ENCODE peak calls at places on chromosomes 16 and 17, in six cellular contexts. One of them, this sample, is unnamed.

GRCh38 chr17:45896803-45897693 is 2.7 kb downstream of the MAPT start:
- DNase-seq in fibroblast of pulmonary artery: no peak
- DNase-seq in stimulated activated CD4-positive, alpha-beta T cell treated with anti-CD3 and anti-CD28 coated beads, TNF-alpha, amount 100 ng/mL, for 48 hours: no peak
- DNase-seq in NCI-H1436: peak
- DNase-seq in activated CD4-positive, alpha-beta T cell treated with anti-CD3 and anti-CD28 coated beads, Interleukin-2, amount 50 U/mL, for 1 hour: no peak
- DNase-seq in A549: peak
- DNase-seq in this sample: no peak

GRCh38 chr17:43015579-43015978 is 6.6 kb downstream of the VAT1 start:
- DNase-seq in fibroblast of pulmonary artery: peak
- DNase-seq in stimulated activated CD4-positive, alpha-beta T cell treated with anti-CD3 and anti-CD28 coated beads, TNF-alpha, amount 100 ng/mL, for 48 hours: no peak
- DNase-seq in NCI-H1436: no peak
- DNase-seq in activated CD4-positive, alpha-beta T cell treated with anti-CD3 and anti-CD28 coated beads, Interleukin-2, amount 50 U/mL, for 1 hour: no peak
- DNase-seq in A549: no peak
- DNase-seq in this sample: no peak

GRCh38 chr17:83110755-83111154 is 31.3 kb downstream of the METRNL start:
- DNase-seq in fibroblast of pulmonary artery: peak
- DNase-seq in stimulated activated CD4-positive, alpha-beta T cell treated with anti-CD3 and anti-CD28 coated beads, TNF-alpha, amount 100 ng/mL, for 48 hours: no peak
- DNase-seq in NCI-H1436: no peak
- DNase-seq in activated CD4-positive, alpha-beta T cell treated with anti-CD3 and anti-CD28 coated beads, Interleukin-2, amount 50 U/mL, for 1 hour: no peak
- DNase-seq in A549: no peak
- DNase-seq in this sample: no peak

GRCh38 chr17:14459955-14460354 is 159.1 kb downstream of the HS3ST3B1 start:
- DNase-seq in fibroblast of pulmonary artery: no peak
- DNase-seq in stimulated activated CD4-positive, alpha-beta T cell treated with anti-CD3 and anti-CD28 coated beads, TNF-alpha, amount 100 ng/mL, for 48 hours: no peak
- DNase-seq in NCI-H1436: no peak
- DNase-seq in activated CD4-positive, alpha-beta T cell treated with anti-CD3 and anti-CD28 coated beads, Interleukin-2, amount 50 U/mL, for 1 hour: no peak
- DNase-seq in A549: no peak
- DNase-seq in this sample: no peak

GRCh38 chr17:47221154-47221553 is 12.0 kb downstream of the MYL4 start:
- DNase-seq in fibroblast of pulmonary artery: no peak
- DNase-seq in stimulated activated CD4-positive, alpha-beta T cell treated with anti-CD3 and anti-CD28 coated beads, TNF-alpha, amount 100 ng/mL, for 48 hours: no peak
- DNase-seq in NCI-H1436: no peak
- DNase-seq in activated CD4-positive, alpha-beta T cell treated with anti-CD3 and anti-CD28 coated beads, Interleukin-2, amount 50 U/mL, for 1 hour: no peak
- DNase-seq in A549: no peak
- DNase-seq in this sample: no peak

GRCh38 chr17:55454906-55455474 is 33.4 kb upstream of the MMD start:
- DNase-seq in fibroblast of pulmonary artery: peak
- DNase-seq in stimulated activated CD4-positive, alpha-beta T cell treated with anti-CD3 and anti-CD28 coated beads, TNF-alpha, amount 100 ng/mL, for 48 hours: no peak
- DNase-seq in NCI-H1436: no peak
- DNase-seq in activated CD4-positive, alpha-beta T cell treated with anti-CD3 and anti-CD28 coated beads, Interleukin-2, amount 50 U/mL, for 1 hour: no peak
- DNase-seq in A549: peak
- DNase-seq in this sample: no peak

GRCh38 chr16:12231666-12232065 is 255.1 kb downstream of the SNX29 start:
- DNase-seq in fibroblast of pulmonary artery: peak
- DNase-seq in stimulated activated CD4-positive, alpha-beta T cell treated with anti-CD3 and anti-CD28 coated beads, TNF-alpha, amount 100 ng/mL, for 48 hours: no peak
- DNase-seq in NCI-H1436: no peak
- DNase-seq in activated CD4-positive, alpha-beta T cell treated with anti-CD3 and anti-CD28 coated beads, Interleukin-2, amount 50 U/mL, for 1 hour: no peak
- DNase-seq in A549: peak
- DNase-seq in this sample: no peak

GRCh38 chr17:56995776-56996175 is 17.8 kb downstream of the SCPEP1 start:
- DNase-seq in fibroblast of pulmonary artery: no peak
- DNase-seq in stimulated activated CD4-positive, alpha-beta T cell treated with anti-CD3 and anti-CD28 coated beads, TNF-alpha, amount 100 ng/mL, for 48 hours: no peak
- DNase-seq in NCI-H1436: no peak
- DNase-seq in activated CD4-positive, alpha-beta T cell treated with anti-CD3 and anti-CD28 coated beads, Interleukin-2, amount 50 U/mL, for 1 hour: no peak
- DNase-seq in A549: no peak
- DNase-seq in this sample: no peak

GRCh38 chr17:2214887-2215615 is 88.5 kb downstream of the SMG6 start:
- DNase-seq in fibroblast of pulmonary artery: peak
- DNase-seq in stimulated activated CD4-positive, alpha-beta T cell treated with anti-CD3 and anti-CD28 coated beads, TNF-alpha, amount 100 ng/mL, for 48 hours: no peak
- DNase-seq in NCI-H1436: no peak
- DNase-seq in activated CD4-positive, alpha-beta T cell treated with anti-CD3 and anti-CD28 coated beads, Interleukin-2, amount 50 U/mL, for 1 hour: peak
- DNase-seq in A549: no peak
- DNase-seq in this sample: no peak

GRCh38 chr17:32943647-32944191 is 15.8 kb downstream of the TMEM98 start:
- DNase-seq in fibroblast of pulmonary artery: peak
- DNase-seq in stimulated activated CD4-positive, alpha-beta T cell treated with anti-CD3 and anti-CD28 coated beads, TNF-alpha, amount 100 ng/mL, for 48 hours: no peak
- DNase-seq in NCI-H1436: no peak
- DNase-seq in activated CD4-positive, alpha-beta T cell treated with anti-CD3 and anti-CD28 coated beads, Interleukin-2, amount 50 U/mL, for 1 hour: no peak
- DNase-seq in A549: no peak
- DNase-seq in this sample: no peak

GRCh38 chr16:77790964-77791363 is 2.6 kb downstream of the VAT1L start:
- DNase-seq in fibroblast of pulmonary artery: no peak
- DNase-seq in stimulated activated CD4-positive, alpha-beta T cell treated with anti-CD3 and anti-CD28 coated beads, TNF-alpha, amount 100 ng/mL, for 48 hours: no peak
- DNase-seq in NCI-H1436: no peak
- DNase-seq in activated CD4-positive, alpha-beta T cell treated with anti-CD3 and anti-CD28 coated beads, Interleukin-2, amount 50 U/mL, for 1 hour: no peak
- DNase-seq in A549: no peak
- DNase-seq in this sample: no peak

GRCh38 chr17:35082073-35082657 is 18.7 kb upstream of the RFFL start:
- DNase-seq in fibroblast of pulmonary artery: peak
- DNase-seq in stimulated activated CD4-positive, alpha-beta T cell treated with anti-CD3 and anti-CD28 coated beads, TNF-alpha, amount 100 ng/mL, for 48 hours: no peak
- DNase-seq in NCI-H1436: peak
- DNase-seq in activated CD4-positive, alpha-beta T cell treated with anti-CD3 and anti-CD28 coated beads, Interleukin-2, amount 50 U/mL, for 1 hour: no peak
- DNase-seq in A549: no peak
- DNase-seq in this sample: no peak

GRCh38 chr16:67028167-67028554 is 788 bp upstream of the CBFB start:
- DNase-seq in fibroblast of pulmonary artery: no peak
- DNase-seq in stimulated activated CD4-positive, alpha-beta T cell treated with anti-CD3 and anti-CD28 coated beads, TNF-alpha, amount 100 ng/mL, for 48 hours: no peak
- DNase-seq in NCI-H1436: no peak
- DNase-seq in activated CD4-positive, alpha-beta T cell treated with anti-CD3 and anti-CD28 coated beads, Interleukin-2, amount 50 U/mL, for 1 hour: no peak
- DNase-seq in A549: no peak
- DNase-seq in this sample: no peak

GRCh38 chr16:50550035-50550434 is 1.8 kb downstream of the NKD1 start:
- DNase-seq in fibroblast of pulmonary artery: no peak
- DNase-seq in stimulated activated CD4-positive, alpha-beta T cell treated with anti-CD3 and anti-CD28 coated beads, TNF-alpha, amount 100 ng/mL, for 48 hours: no peak
- DNase-seq in NCI-H1436: no peak
- DNase-seq in activated CD4-positive, alpha-beta T cell treated with anti-CD3 and anti-CD28 coated beads, Interleukin-2, amount 50 U/mL, for 1 hour: peak
- DNase-seq in A549: no peak
- DNase-seq in this sample: no peak

GRCh38 chr17:58703137-58703846 is 10.9 kb downstream of the RAD51C start:
- DNase-seq in fibroblast of pulmonary artery: peak
- DNase-seq in stimulated activated CD4-positive, alpha-beta T cell treated with anti-CD3 and anti-CD28 coated beads, TNF-alpha, amount 100 ng/mL, for 48 hours: no peak
- DNase-seq in NCI-H1436: no peak
- DNase-seq in activated CD4-positive, alpha-beta T cell treated with anti-CD3 and anti-CD28 coated beads, Interleukin-2, amount 50 U/mL, for 1 hour: no peak
- DNase-seq in A549: no peak
- DNase-seq in this sample: no peak

GRCh38 chr17:78151514-78152008 is 5.4 kb downstream of the C17orf99 start:
- DNase-seq in fibroblast of pulmonary artery: no peak
- DNase-seq in stimulated activated CD4-positive, alpha-beta T cell treated with anti-CD3 and anti-CD28 coated beads, TNF-alpha, amount 100 ng/mL, for 48 hours: no peak
- DNase-seq in NCI-H1436: no peak
- DNase-seq in activated CD4-positive, alpha-beta T cell treated with anti-CD3 and anti-CD28 coated beads, Interleukin-2, amount 50 U/mL, for 1 hour: no peak
- DNase-seq in A549: peak
- DNase-seq in this sample: no peak

GRCh38 chr17:45046536-45047125 is 4.8 kb downstream of the DCAKD start:
- DNase-seq in fibroblast of pulmonary artery: no peak
- DNase-seq in stimulated activated CD4-positive, alpha-beta T cell treated with anti-CD3 and anti-CD28 coated beads, TNF-alpha, amount 100 ng/mL, for 48 hours: no peak
- DNase-seq in NCI-H1436: no peak
- DNase-seq in activated CD4-positive, alpha-beta T cell treated with anti-CD3 and anti-CD28 coated beads, Interleukin-2, amount 50 U/mL, for 1 hour: no peak
- DNase-seq in A549: peak
- DNase-seq in this sample: no peak